ENCODE peak calls at places on chromosomes 7 and 10, in four cellular contexts. D is lower lobe of right lung, U is uterus, H is tibial nerve. I is an unnamed sample.
A peak's percentile ranks its signal among the peaks of the same experiment; 100 is the strongest.

GRCh38 chr10:22344204-22344603 is 1.1 kb upstream of the SPAG6 start:
- DNase-seq in D (no peak), U (no peak), H (no peak), I (no peak)

GRCh38 chr10:117374506-117375359 is 507 bp downstream of the PDZD8 start:
- DNase-seq in D (peak; percentile 66), U (peak; percentile 19), H (no peak), I (peak; percentile 34)

GRCh38 chr10:45075821-45076220 is 75.1 kb downstream of the ZNF22 start:
- DNase-seq in D (no peak), U (no peak), H (no peak), I (no peak)

GRCh38 chr7:74199551-74200355 is 10.1 kb upstream of the LAT2 start:
- DNase-seq in D (no peak), U (no peak), H (no peak), I (no peak)

GRCh38 chr7:33128631-33128989 is 754 bp upstream of the BBS9 start:
- DNase-seq in D (no peak), U (no peak), H (no peak), I (no peak)

GRCh38 chr7:97079300-97079699 is 38.2 kb upstream of the SDHAF3 start:
- DNase-seq in D (no peak), U (no peak), H (no peak), I (no peak)

GRCh38 chr7:157233677-157234076 is 95.0 kb downstream of the UBE3C start:
- DNase-seq in D (no peak), U (no peak), H (no peak), I (no peak)

GRCh38 chr7:96200740-96201139 is 121.2 kb downstream of the SLC25A13 start:
- DNase-seq in D (no peak), U (no peak), H (no peak), I (no peak)

GRCh38 chr7:101519324-101520017 is 109.6 kb downstream of the MYL10 start:
- DNase-seq in D (no peak), U (no peak), H (no peak), I (no peak)

GRCh38 chr10:133260895-133261725 is 15.6 kb downstream of the ADAM8 start:
- DNase-seq in D (peak; percentile 85), U (peak; percentile 51), H (no peak), I (peak; percentile 72)

GRCh38 chr7:4015371-4015770 is 666.7 kb upstream of the FOXK1 start:
- DNase-seq in D (no peak), U (no peak), H (no peak), I (no peak)

GRCh38 chr7:14071045-14071444 is 81.6 kb upstream of the ETV1 start:
- DNase-seq in D (no peak), U (no peak), H (no peak), I (no peak)

GRCh38 chr7:138137423-138138171 is 61.3 kb downstream of the AKR1D1 start:
- DNase-seq in D (no peak), U (no peak), H (no peak), I (no peak)

GRCh38 chr10:22278441-22278782 is 37.8 kb upstream of the COMMD3 start:
- DNase-seq in D (no peak), U (no peak), H (no peak), I (no peak)

GRCh38 chr7:147265528-147265927 is 1148.9 kb downstream of the CNTNAP2 start:
- DNase-seq in D (no peak), U (no peak), H (no peak), I (no peak)

GRCh38 chr7:129168219-129168991 is 20.0 kb upstream of the SMO start:
- DNase-seq in D (no peak), U (peak; percentile 16), H (no peak), I (no peak)

GRCh38 chr10:10418397-10418796 is 599.3 kb upstream of the CELF2 start:
- DNase-seq in D (no peak), U (no peak), H (no peak), I (no peak)

GRCh38 chr7:22549667-22550513 is 49.9 kb upstream of the STEAP1B start:
- DNase-seq in D (no peak), U (no peak), H (no peak), I (no peak)
- H3K27me3 ChIP-seq in D (peaks cover 38% of the 10 kb centered on the region), U (no peaks in the 10 kb centered on the region), H (peaks cover 78% of the 10 kb centered on the region), I (peaks cover 9% of the 10 kb centered on the region)

GRCh38 chr7:132430863-132431822 is 145.1 kb downstream of the PLXNA4 start:
- DNase-seq in D (no peak), U (peak; percentile 52), H (no peak), I (no peak)
- H3K4me1 ChIP-seq in D (no peaks in the 10 kb centered on the region), U (no peaks in the 10 kb centered on the region), H (no peaks in the 10 kb centered on the region), I (peaks cover 38% of the 10 kb centered on the region)

DNA sequence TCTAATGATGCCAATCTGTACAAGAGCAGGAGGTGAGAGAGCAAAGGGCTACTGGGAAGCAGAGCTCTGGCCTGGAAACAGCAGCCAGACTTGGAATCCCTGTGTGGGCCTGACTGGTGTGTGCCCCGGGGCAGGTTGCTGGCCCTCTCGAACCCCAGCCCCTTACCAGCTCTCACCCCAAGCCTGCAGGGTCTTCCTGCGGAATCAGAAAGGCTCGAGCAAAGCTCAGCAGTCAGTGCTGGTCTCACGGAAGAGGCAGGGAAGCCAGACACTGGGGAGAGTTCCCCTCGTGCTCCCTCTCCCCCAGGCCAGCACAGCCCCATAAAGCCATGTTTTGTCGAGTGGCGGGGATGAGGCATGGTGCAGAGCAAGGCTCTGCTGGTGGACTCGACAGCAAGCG is 50.1 kb downstream of the POLR3A start:
- DNase-seq in D (no peak), U (no peak), H (no peak), I (no peak)
- H3K27me3 ChIP-seq in D (no peaks in the 10 kb centered on the region), U (no peaks in the 10 kb centered on the region), H (no peaks in the 10 kb centered on the region), I (no peaks in the 10 kb centered on the region)

GRCh38 chr7:105773030-105773460 is 103.4 kb downstream of the ATXN7L1 start:
- DNase-seq in D (no peak), U (no peak), H (no peak), I (no peak)

GRCh38 chr7:105776986-105777910 is 99.2 kb downstream of the ATXN7L1 start:
- DNase-seq in D (no peak), U (no peak), H (no peak), I (no peak)

GRCh38 chr7:105776068-105776790 is 100.2 kb downstream of the ATXN7L1 start:
- DNase-seq in D (no peak), U (peak; percentile 74), H (peak; percentile 76), I (peak; percentile 24)

GRCh38 chr7:105778956-105779355 is 97.4 kb downstream of the ATXN7L1 start:
- DNase-seq in D (no peak), U (no peak), H (no peak), I (no peak)

DNA sequence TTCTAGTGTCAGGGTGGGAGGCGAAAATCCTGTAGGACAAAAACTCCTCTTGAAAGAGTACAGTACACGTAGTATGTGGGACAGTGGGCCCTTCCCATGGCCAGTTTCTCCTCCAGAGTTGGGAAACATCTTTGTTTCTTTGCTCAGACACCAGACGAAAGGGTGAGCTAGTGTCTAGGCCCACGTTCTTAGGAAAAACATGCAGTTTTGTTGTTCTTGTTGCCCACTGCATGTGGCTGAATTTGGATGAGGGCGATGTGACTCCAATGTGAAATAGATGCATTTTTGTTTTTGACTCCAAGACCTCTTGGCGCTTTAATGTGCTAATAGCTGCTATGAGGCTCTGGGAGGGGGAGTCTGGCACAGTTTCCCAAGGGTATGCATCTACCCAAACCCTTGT is 100.8 kb downstream of the ATXN7L1 start:
- DNase-seq in D (no peak), U (no peak), H (no peak), I (no peak)
- H3K4me1 ChIP-seq in D (no peaks in the 10 kb centered on the region), U (no peaks in the 10 kb centered on the region), H (peaks cover 36% of the 10 kb centered on the region), I (peaks cover 6% of the 10 kb centered on the region)

GRCh38 chr10:84567133-84567532 is 238.7 kb downstream of the CCSER2 start:
- DNase-seq in D (no peak), U (no peak), H (no peak), I (no peak)
- H3K27me3 ChIP-seq in D (peaks cover 4% of the 10 kb centered on the region), U (no peaks in the 10 kb centered on the region), H (no peaks in the 10 kb centered on the region), I (peaks cover 37% of the 10 kb centered on the region)

DNA sequence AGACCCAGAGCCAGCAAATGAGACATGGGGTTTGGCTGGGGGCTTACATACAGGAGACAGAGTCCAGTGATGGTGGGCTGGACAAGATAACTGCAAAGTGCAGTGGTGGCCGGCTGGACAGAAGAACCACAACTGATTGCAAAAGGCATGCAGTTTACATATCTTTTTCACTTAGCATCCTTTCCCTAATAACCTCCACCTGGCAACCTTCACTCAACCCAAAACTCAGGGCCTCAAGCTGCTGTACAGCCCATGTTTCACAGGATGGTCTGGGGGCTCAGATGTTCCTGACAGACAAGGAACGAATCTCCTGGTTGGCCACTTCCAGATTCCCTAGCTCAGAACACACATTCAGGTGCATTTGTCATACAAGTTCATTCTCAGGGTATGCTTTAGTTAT is 7.8 kb upstream of the PDCD4 start:
- DNase-seq in D (no peak), U (no peak), H (no peak), I (no peak)
- H3K4me1 ChIP-seq in D (peaks cover 84% of the 10 kb centered on the region), U (no peaks in the 10 kb centered on the region), H (peaks cover 74% of the 10 kb centered on the region), I (peaks cover 4% of the 10 kb centered on the region)

I was measured in heart right ventricle.